ENCODE peak calls at places on chromosomes 2 and 18, in ten cellular contexts. U is nephron progenitor cell; H is NCI-H1048; B is CD8-positive, alpha-beta T cell; X is WTC11; O is DND-41; J is sciatic nerve; N is stimulated activated CD4-positive, alpha-beta T cell treated with anti-CD3 and anti-CD28 coated beads, TNF-alpha, amount 100 ng/mL, for 1 hour; T is kidney epithelial cell; R is stimulated activated CD8-positive, alpha-beta memory T cell treated with anti-CD3 and anti-CD28 coated beads, Interleukin-7, amount 100 ng/mL, for 1 hour. S is an unnamed sample.

GRCh38 chr2:218849721-218850120 is 9.9 kb upstream of the WNT6 start:
- DNase-seq in H (no peak), J (peak; percentile 18), R (no peak), N (no peak), B (no peak), U (no peak), X (no peak), O (no peak), T (no peak), S (no peak)

GRCh38 chr18:9088252-9088651 is 14.2 kb upstream of the NDUFV2 start:
- DNase-seq in N (no peak), X (no peak), U (no peak), J (no peak), T (no peak), B (no peak), R (no peak), H (no peak), O (no peak), S (no peak)

GRCh38 chr2:142037744-142038143 is 93.1 kb downstream of the LRP1B start:
- DNase-seq in N (no peak), H (no peak), U (no peak), J (no peak), T (no peak), B (no peak), R (no peak), O (no peak), X (no peak), S (no peak)

GRCh38 chr2:230106771-230107170 is 38.0 kb upstream of the SLC16A14 start:
- DNase-seq in O (no peak), B (no peak), T (no peak), R (no peak), H (no peak), U (no peak), X (no peak), J (no peak), N (no peak), S (no peak)

GRCh38 chr2:198711484-198711883 is 746.3 kb downstream of the SATB2 start:
- DNase-seq in B (no peak), R (no peak), N (no peak), J (no peak), H (no peak), X (no peak), T (no peak), O (no peak), U (no peak), S (no peak)

GRCh38 chr2:106638043-106638442 is 150.9 kb downstream of the CD8B2 start:
- DNase-seq in J (no peak), T (no peak), H (no peak), B (no peak), O (no peak), R (no peak), U (no peak), X (no peak), N (no peak), S (no peak)

GRCh38 chr2:11310212-11310611 is 34.2 kb downstream of the ROCK2 start:
- DNase-seq in R (no peak), U (no peak), N (no peak), T (no peak), X (no peak), J (no peak), B (no peak), H (no peak), O (no peak), S (no peak)

GRCh38 chr2:83991992-83992391 is 467.1 kb downstream of the SUCLG1 start:
- DNase-seq in X (no peak), R (no peak), O (no peak), U (no peak), T (peak; percentile 5), N (no peak), J (no peak), H (no peak), B (no peak), S (no peak)

GRCh38 chr18:3468066-3468705 is 18.2 kb downstream of the TGIF1 start:
- DNase-seq in B (no peak), U (no peak), T (no peak), J (no peak), O (no peak), R (no peak), X (no peak), H (no peak), N (no peak), S (no peak)

GRCh38 chr2:217662984-217663602 is 339.7 kb downstream of the TNS1 start:
- DNase-seq in J (no peak), U (no peak), T (no peak), B (no peak), H (no peak), N (no peak), X (no peak), R (no peak), O (no peak), S (no peak)

GRCh38 chr2:192827735-192828134 is 633.0 kb upstream of the TMEFF2 start:
- DNase-seq in X (peak; percentile 9), O (no peak), J (no peak), T (no peak), H (no peak), U (no peak), R (no peak), B (no peak), N (no peak), S (no peak)

GRCh38 chr2:59658906-59659305 is 894.5 kb downstream of the BCL11A start:
- DNase-seq in T (no peak), B (no peak), X (no peak), O (no peak), J (no peak), N (no peak), U (no peak), H (no peak), R (no peak), S (no peak)

GRCh38 chr2:69305712-69306611 is 81.1 kb downstream of the GFPT1 start:
- DNase-seq in T (no peak), X (peak; percentile 40), B (no peak), N (no peak), J (no peak), U (peak; percentile 42), H (no peak), O (no peak), R (no peak), S (no peak)

GRCh38 chr2:121506187-121506586 is 24.5 kb upstream of the RNU4ATAC start:
- DNase-seq in B (no peak), O (no peak), N (no peak), U (no peak), X (no peak), J (no peak), T (no peak), R (no peak), H (no peak), S (no peak)

GRCh38 chr18:76913583-76913982 is 91.2 kb downstream of the ZNF236 start:
- DNase-seq in H (no peak), J (no peak), O (no peak), U (no peak), R (no peak), X (no peak), B (no peak), T (no peak), N (no peak), S (no peak)

GRCh38 chr2:239234151-239234825 is 166.5 kb downstream of the HDAC4 start:
- DNase-seq in U (no peak), R (no peak), N (no peak), J (peak; percentile 57), H (no peak), T (no peak), B (no peak), O (no peak), X (no peak), S (no peak)

GRCh38 chr2:80151651-80152050 is 152.9 kb downstream of the LRRTM1 start:
- DNase-seq in B (no peak), R (no peak), U (no peak), O (no peak), N (no peak), J (no peak), T (no peak), X (no peak), H (no peak), S (no peak)

GRCh38 chr2:222730346-222731065 is 59.0 kb downstream of the MOGAT1 start:
- DNase-seq in U (no peak), X (no peak), N (no peak), R (no peak), B (no peak), J (no peak), H (no peak), T (no peak), O (peak; percentile 24), S (no peak)

GRCh38 chr2:74530239-74531161 is 767 bp downstream of the HTRA2 start:
- DNase-seq in R (no peak), T (no peak), X (peak; percentile 30), J (peak; percentile 74), U (peak; percentile 55), H (no peak), O (peak; percentile 58), B (no peak), N (no peak), S (no peak)

GRCh38 chr2:154706660-154707059 is 8.2 kb downstream of the KCNJ3 start:
- DNase-seq in R (no peak), N (no peak), T (no peak), X (no peak), J (no peak), U (no peak), H (no peak), O (no peak), B (no peak), S (no peak)

GRCh38 chr2:20640411-20641122 is 10.3 kb downstream of the HS1BP3 start:
- DNase-seq in H (no peak), T (no peak), N (no peak), B (no peak), R (no peak), X (no peak), O (no peak), U (no peak), J (no peak), S (no peak)

GRCh38 chr2:127104881-127105655 is 1.9 kb downstream of the BIN1 start:
- DNase-seq in T (no peak), X (peak; percentile 10), O (no peak), R (no peak), H (no peak), N (no peak), U (no peak), B (no peak), J (no peak), S (no peak)

GRCh38 chr2:140108706-140109472 is 1328.7 kb upstream of the NXPH2 start:
- DNase-seq in T (no peak), U (no peak), B (no peak), H (no peak), O (no peak), X (no peak), R (no peak), N (no peak), J (no peak), S (no peak)

GRCh38 chr2:38862481-38862880 is 13.3 kb downstream of the DHX57 start:
- DNase-seq in O (no peak), B (no peak), R (no peak), U (no peak), T (no peak), J (no peak), N (no peak), X (no peak), H (no peak), S (no peak)

GRCh38 chr2:1715184-1716012 is 28.9 kb downstream of the PXDN start:
- DNase-seq in U (no peak), H (no peak), R (no peak), X (no peak), J (no peak), N (no peak), T (no peak), B (no peak), O (no peak), S (no peak)

GRCh38 chr18:61766266-61766884 is 126.4 kb downstream of the RNF152 start:
- DNase-seq in H (no peak), B (no peak), T (no peak), X (no peak), U (no peak), N (no peak), O (no peak), R (no peak), J (no peak), S (no peak)

GRCh38 chr18:6623278-6623677 is 106.2 kb upstream of the ARHGAP28 start:
- DNase-seq in U (no peak), N (no peak), B (no peak), T (no peak), H (no peak), X (no peak), R (no peak), O (no peak), J (no peak), S (no peak)

GRCh38 chr18:27844416-27844792 is 332.5 kb downstream of the CDH2 start:
- DNase-seq in T (no peak), N (no peak), O (peak; percentile 58), J (no peak), B (no peak), X (no peak), U (no peak), R (no peak), H (no peak), S (no peak)

S was measured in activated T-helper 1 cell treated with Interleukin-2 at 50 U/mL for 16 hours.